ENCODE peak calls at places on chromosomes 16 and 17, in four cellular contexts. B is mesothelial cell of epicardium, A is cardiac fibroblast, T is thoracic aorta. R is an unnamed sample.

GRCh38 chr16:83878838-83879237 is 20.1 kb upstream of the MLYCD start:
- DNase-seq in B (no peak), A (peak), T (no peak), R (no peak)

GRCh38 chr17:19359151-19359550 is 3.4 kb downstream of the B9D1 start:
- DNase-seq in B (no peak), A (no peak), T (no peak), R (no peak)

GRCh38 chr16:59192551-59193199 is 458.6 kb upstream of the GOT2 start:
- DNase-seq in B (no peak), A (peak), T (no peak), R (no peak)

GRCh38 chr16:52912565-52913173 is 140.0 kb downstream of the CHD9NB start:
- DNase-seq in B (no peak), A (peak), T (no peak), R (no peak)

GRCh38 chr16:72291531-72291981 is 119.6 kb upstream of the PMFBP1 start:
- DNase-seq in B (no peak), A (peak), T (no peak), R (no peak)

GRCh38 chr17:35046740-35047283 is 16.7 kb downstream of the RFFL start:
- DNase-seq in B (no peak), A (peak), T (no peak), R (no peak)

GRCh38 chr16:86031141-86031678 is 132.2 kb downstream of the IRF8 start:
- DNase-seq in B (no peak), A (no peak), T (no peak), R (no peak)

GRCh38 chr16:75351183-75351582 is 82.1 kb downstream of the CFDP1 start:
- DNase-seq in B (no peak), A (peak), T (no peak), R (no peak)

GRCh38 chr16:74677868-74678267 is 11.2 kb upstream of the RFWD3 start:
- DNase-seq in B (no peak), A (no peak), T (no peak), R (no peak)

GRCh38 chr16:48892884-48893283 is 282.9 kb upstream of the N4BP1 start:
- DNase-seq in B (no peak), A (no peak), T (no peak), R (no peak)

GRCh38 chr17:82200743-82201497 is 11.7 kb downstream of the CCDC57 start:
- DNase-seq in B (no peak), A (no peak), T (no peak), R (no peak)

GRCh38 chr17:82978765-82979349 is 100.6 kb upstream of the METRNL start:
- DNase-seq in B (no peak), A (no peak), T (no peak), R (no peak)

GRCh38 chr17:51662204-51663056 is 402.1 kb downstream of the UTP18 start:
- DNase-seq in B (no peak), A (no peak), T (no peak), R (no peak)

GRCh38 chr17:75914643-75915265 is 10.1 kb upstream of the MRPL38 start:
- DNase-seq in B (no peak), A (no peak), T (no peak), R (no peak)

GRCh38 chr17:27623578-27623977 is 7.4 kb upstream of the LGALS9 start:
- DNase-seq in B (no peak), A (no peak), T (no peak), R (no peak)

GRCh38 chr17:62792122-62792800 is 15.9 kb downstream of the MARCHF10 start:
- DNase-seq in B (no peak), A (peak), T (no peak), R (no peak)

GRCh38 chr17:15502315-15503112 is 35.1 kb upstream of the CDRT4 start:
- DNase-seq in B (peak), A (peak), T (peak), R (peak)

GRCh38 chr17:81101614-81102306 is 63.5 kb upstream of the PVALEF start:
- DNase-seq in B (peak), A (peak), T (peak), R (no peak)

GRCh38 chr17:81849457-81849856 is 10.9 kb downstream of the P4HB start:
- DNase-seq in B (no peak), A (no peak), T (no peak), R (no peak)

GRCh38 chr16:22300427-22301071 is 3.3 kb downstream of the POLR3E start:
- DNase-seq in B (no peak), A (peak), T (no peak), R (no peak)

GRCh38 chr17:68424861-68425260 is 32.4 kb downstream of the WIPI1 start:
- DNase-seq in B (no peak), A (no peak), T (no peak), R (no peak)

GRCh38 chr17:5587431-5588032 is 3.2 kb upstream of the NLRP1 start:
- DNase-seq in B (no peak), A (peak), T (no peak), R (no peak)

GRCh38 chr16:58026139-58026704 is 668 bp downstream of the MMP15 start:
- DNase-seq in B (no peak), A (peak), T (no peak), R (no peak)

GRCh38 chr17:27322026-27322425 is 28.1 kb downstream of the WSB1 start:
- DNase-seq in B (no peak), A (no peak), T (no peak), R (no peak)

GRCh38 chr17:81735181-81736102 is 23.4 kb downstream of the SLC25A10 start:
- DNase-seq in B (no peak), A (peak), T (no peak), R (no peak)

GRCh38 chr16:2008009-2008526 is 1.6 kb downstream of the ZNF598 start:
- DNase-seq in B (no peak), A (peak), T (no peak), R (no peak)

GRCh38 chr16:84785843-84786538 is 33.8 kb upstream of the CRISPLD2 start:
- DNase-seq in B (peak), A (peak), T (no peak), R (no peak)

GRCh38 chr16:1771072-1771863 is at the start of gene NME3:
- DNase-seq in B (peak), A (peak), T (no peak), R (peak)

GRCh38 chr17:49567871-49568694 is 7.6 kb upstream of the NXPH3 start:
- DNase-seq in B (peak), A (peak), T (peak), R (peak)

GRCh38 chr17:29291163-29291752 is 2.7 kb downstream of the NUFIP2 start:
- DNase-seq in B (no peak), A (peak), T (no peak), R (no peak)

GRCh38 chr17:63479495-63480184 is 2.8 kb downstream of the ACE start:
- DNase-seq in B (no peak), A (no peak), T (no peak), R (no peak)

GRCh38 chr16:57360321-57360935 is 1.8 kb downstream of the CCL22 start:
- DNase-seq in B (no peak), A (no peak), T (no peak), R (no peak)

GRCh38 chr16:48546774-48547173 is 63.2 kb downstream of the N4BP1 start:
- DNase-seq in B (no peak), A (no peak), T (no peak), R (no peak)

GRCh38 chr16:54076006-54076504 is 210.5 kb downstream of the IRX3 start:
- DNase-seq in B (no peak), A (no peak), T (no peak), R (no peak)

GRCh38 chr16:65229191-65229662 is 107.4 kb upstream of the CDH11 start:
- DNase-seq in B (no peak), A (peak), T (no peak), R (no peak)

GRCh38 chr16:638034-638543 is 2.0 kb upstream of the METTL26 start:
- DNase-seq in B (no peak), A (no peak), T (no peak), R (no peak)

GRCh38 chr17:38730526-38731379 is 612 bp downstream of the CISD3 start:
- DNase-seq in B (no peak), A (peak), T (peak), R (no peak)

GRCh38 chr16:88993006-88993787 is 16.2 kb upstream of the CBFA2T3 start:
- DNase-seq in B (no peak), A (no peak), T (no peak), R (no peak)

GRCh38 chr17:66431080-66431795 is 128.8 kb downstream of the PRKCA start:
- DNase-seq in B (no peak), A (peak), T (no peak), R (no peak)

GRCh38 chr16:87305505-87306391 is 11.4 kb downstream of the C16orf95 start:
- DNase-seq in B (no peak), A (peak), T (no peak), R (no peak)
- TF ChIP-seq CTCF in B (no peak), A (peak), T (no peak), R (no peak)

GRCh38 chr17:77429735-77429984 is 288.9 kb downstream of the SEC14L1 start:
- DNase-seq in B (no peak), A (no peak), T (no peak), R (no peak)
- TF ChIP-seq CTCF in B (no peak), A (no peak), T (no peak), R (no peak)

GRCh38 chr16:67151431-67152097 is 766 bp upstream of the B3GNT9 start:
- DNase-seq in B (no peak), A (peak), T (no peak), R (no peak)

GRCh38 chr16:67149276-67150057 is 1.3 kb downstream of the B3GNT9 start:
- DNase-seq in B (no peak), A (no peak), T (no peak), R (no peak)

GRCh38 chr16:67148656-67149275 is 2.0 kb downstream of the B3GNT9 start:
- DNase-seq in B (no peak), A (no peak), T (no peak), R (no peak)

GRCh38 chr16:67150833-67151396 is at the start of gene B3GNT9:
- DNase-seq in B (no peak), A (peak), T (no peak), R (no peak)

GRCh38 chr16:67150058-67150832 is 553 bp downstream of the B3GNT9 start:
- DNase-seq in B (no peak), A (peak), T (no peak), R (no peak)
- TF ChIP-seq CTCF in B (no peak), A (no peak), T (no peak), R (no peak)

DNA sequence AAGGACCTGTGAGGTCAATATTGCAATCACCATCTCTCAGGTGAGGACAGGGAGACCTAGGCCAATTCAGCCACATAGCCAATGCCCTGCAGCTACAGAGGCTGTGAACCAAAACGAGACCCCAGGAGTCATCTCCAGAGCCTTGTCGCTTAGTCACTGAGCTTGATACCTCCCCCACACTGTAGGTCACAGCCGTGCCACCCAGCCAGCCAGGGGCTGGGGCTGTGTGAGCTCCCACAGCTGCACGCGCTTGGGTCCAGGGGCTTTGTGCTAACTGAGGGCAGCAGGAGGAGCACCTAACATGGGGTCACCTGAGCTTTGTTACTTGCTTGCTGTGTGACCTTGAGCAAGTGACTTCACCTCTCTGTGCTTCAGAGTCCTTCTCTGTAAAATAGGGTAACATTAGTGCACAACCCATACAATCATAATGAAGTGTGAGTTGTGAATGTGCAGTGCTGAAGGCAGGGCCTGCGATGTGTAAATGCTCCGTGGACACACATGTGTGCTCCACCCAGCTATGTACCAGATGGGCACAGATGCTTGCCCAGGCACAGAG is 25.8 kb downstream of the SBK1 start:
- DNase-seq in B (no peak), A (no peak), T (no peak), R (no peak)
- TF ChIP-seq CTCF in B (no peak), A (no peak), T (no peak), R (no peak)

GRCh38 chr17:3659541-3660111 is 8.8 kb downstream of the TAX1BP3 start:
- DNase-seq in B (no peak), A (peak), T (peak), R (peak)
- TF ChIP-seq CTCF in B (no peak), A (peak), T (peak), R (no peak)

DNA sequence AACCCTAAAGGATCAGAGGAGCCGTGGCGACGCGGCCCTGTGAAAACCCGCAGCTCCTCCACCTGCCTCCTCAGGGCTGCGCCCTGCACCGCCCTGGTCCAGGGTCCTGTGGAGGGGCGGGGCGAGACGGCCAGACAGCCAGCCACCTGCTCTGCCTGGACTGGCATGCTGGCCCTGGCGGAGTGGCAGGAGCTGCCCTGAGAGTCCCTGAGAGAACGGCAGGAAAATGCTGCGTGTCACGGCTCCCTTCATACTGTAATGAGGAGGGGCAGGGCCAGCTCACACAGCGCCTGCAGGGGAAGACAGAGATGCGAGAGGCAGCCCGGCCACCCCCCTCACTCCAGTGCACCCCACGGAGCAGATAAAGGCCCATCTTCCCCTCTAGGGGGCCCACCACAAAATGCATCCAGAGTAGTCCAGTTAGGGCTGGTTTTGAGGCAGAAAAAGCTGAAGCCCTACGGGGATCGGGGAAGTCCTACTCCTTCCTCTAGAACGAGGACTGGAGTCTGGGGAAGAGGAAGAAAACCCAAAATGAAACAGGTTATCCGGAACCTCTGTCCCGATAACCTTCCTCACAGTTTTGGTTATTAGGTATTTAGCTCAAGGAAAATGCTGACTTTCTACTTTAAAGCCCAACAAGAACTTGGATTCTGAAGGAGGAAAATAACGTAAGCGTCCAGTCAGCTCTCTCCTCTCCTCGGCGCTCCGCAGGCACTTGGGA is 97.6 kb upstream of the DNAH17 start:
- DNase-seq in B (no peak), A (no peak), T (no peak), R (no peak)
- TF ChIP-seq CTCF in B (no peak), A (no peak), T (no peak), R (no peak)

DNA sequence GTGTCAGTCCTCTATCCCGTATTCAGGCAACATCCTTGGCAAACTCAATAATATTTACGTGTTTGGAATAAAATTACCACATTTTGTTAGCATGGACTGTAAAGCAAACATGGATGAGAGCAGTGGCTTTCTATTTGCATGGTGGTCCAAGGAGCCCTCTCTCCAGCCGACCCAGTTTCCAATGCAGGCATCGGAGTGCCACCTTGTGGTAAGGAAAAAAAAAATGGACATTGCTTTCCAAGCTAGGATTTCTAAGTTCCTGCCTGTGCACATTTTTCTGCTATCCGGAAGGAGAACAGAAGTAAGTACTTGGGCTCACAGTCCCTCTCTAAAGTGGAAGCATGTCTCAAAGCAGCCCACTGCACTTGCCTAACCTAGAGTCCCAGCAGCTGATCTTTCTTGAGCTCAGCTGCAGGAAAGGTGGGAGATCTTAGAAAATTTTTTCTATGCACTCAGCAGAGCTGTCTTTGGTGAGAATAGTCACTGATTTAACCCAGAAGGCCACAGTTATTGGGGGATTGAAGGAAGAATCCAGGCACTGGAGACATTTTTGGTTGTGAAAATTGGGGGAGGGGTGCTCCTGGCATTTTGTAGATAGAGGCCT is 46.0 kb upstream of the ERCC4 start:
- DNase-seq in B (no peak), A (peak), T (no peak), R (no peak)
- TF ChIP-seq CTCF in B (peak), A (peak), T (peak), R (no peak)

GRCh38 chr17:64494121-64494520 is 2.7 kb downstream of the POLG2 start:
- DNase-seq in B (no peak), A (no peak), T (no peak), R (no peak)

GRCh38 chr17:64492481-64493109 is 4.3 kb downstream of the POLG2 start:
- DNase-seq in B (no peak), A (peak), T (no peak), R (no peak)

GRCh38 chr17:64491995-64492394 is 4.9 kb downstream of the POLG2 start:
- DNase-seq in B (no peak), A (no peak), T (no peak), R (no peak)

GRCh38 chr17:64488301-64488700 is 8.6 kb downstream of the POLG2 start:
- DNase-seq in B (no peak), A (no peak), T (no peak), R (no peak)

DNA sequence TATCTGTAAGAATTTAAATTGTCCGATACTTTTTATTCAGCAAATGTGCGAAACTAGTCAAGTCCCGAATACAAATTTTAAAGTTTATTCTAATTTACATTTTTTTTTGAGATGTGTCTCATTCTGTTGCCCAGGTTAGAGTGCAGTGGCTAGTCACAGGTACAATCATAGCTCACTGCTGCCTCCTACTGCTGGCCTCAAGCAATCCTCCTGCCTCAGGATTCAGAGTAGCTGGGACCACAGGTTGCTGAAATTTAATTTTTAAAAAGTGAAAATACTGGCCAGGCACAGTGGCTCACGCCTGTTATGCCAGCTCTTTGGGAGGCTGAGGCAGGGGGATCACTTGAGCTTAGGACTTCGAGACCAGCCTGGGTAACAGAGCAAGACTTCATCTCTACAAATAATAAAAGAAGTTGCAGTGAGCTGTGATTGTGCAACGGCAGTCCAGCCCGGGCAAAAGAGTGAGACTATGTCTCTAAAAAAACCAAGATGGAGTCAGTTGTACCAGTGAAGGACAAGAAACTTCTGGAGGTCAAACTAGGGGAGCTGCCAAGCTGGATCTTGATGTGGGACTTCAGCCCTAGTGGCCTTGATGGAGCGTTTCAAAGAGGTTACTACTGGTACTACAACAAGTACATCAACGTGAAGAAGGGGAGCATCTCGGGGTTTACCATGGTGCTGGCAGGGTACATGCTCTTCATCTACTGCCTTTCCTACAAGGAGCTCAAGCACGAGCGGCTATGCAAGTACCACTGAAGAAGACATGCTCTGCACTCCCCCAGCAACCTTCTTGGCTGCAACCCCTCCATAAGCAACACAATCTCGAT is 5.6 kb downstream of the POLG2 start:
- DNase-seq in B (no peak), A (peak), T (no peak), R (no peak)
- TF ChIP-seq CTCF in B (peak), A (peak), T (peak), R (no peak)

GRCh38 chr17:61426482-61427304 is 25.5 kb upstream of the TBX4 start:
- DNase-seq in B (no peak), A (peak), T (no peak), R (no peak)
- TF ChIP-seq CTCF in B (no peak), A (no peak), T (no peak), R (no peak)

GRCh38 chr17:55304171-55304859 is 39.6 kb downstream of the HLF start:
- DNase-seq in B (no peak), A (no peak), T (no peak), R (no peak)

GRCh38 chr17:55305321-55306087 is 40.7 kb downstream of the HLF start:
- DNase-seq in B (no peak), A (no peak), T (no peak), R (no peak)

GRCh38 chr17:55303008-55303493 is 38.3 kb downstream of the HLF start:
- DNase-seq in B (no peak), A (no peak), T (no peak), R (no peak)

GRCh38 chr17:55302407-55302787 is 37.6 kb downstream of the HLF start:
- DNase-seq in B (no peak), A (no peak), T (no peak), R (no peak)

GRCh38 chr17:55303701-55304145 is 39.0 kb downstream of the HLF start:
- DNase-seq in B (no peak), A (peak), T (no peak), R (no peak)
- TF ChIP-seq CTCF in B (no peak), A (no peak), T (no peak), R (no peak)